ENCODE peak calls at places on chromosomes 1 and 21, in five cellular contexts. G, N, F, W and X are unnamed samples.

GRCh38 chr1:68213843-68214242 is 18.5 kb downstream of the WLS start:
- DNase-seq in G (peak), N (no peak), F (peak), W (peak), X (peak)

GRCh38 chr1:77219166-77219887 is at the start of gene PIGK:
- DNase-seq in G (peak), N (peak), F (peak), W (peak), X (peak)

GRCh38 chr1:91402023-91402422 is 2.6 kb downstream of the HFM1 start:
- DNase-seq in G (peak), N (no peak), F (no peak), W (peak), X (peak)

GRCh38 chr1:2136836-2137235 is 57.7 kb downstream of the FAAP20 start:
- DNase-seq in G (no peak), N (no peak), F (no peak), W (no peak), X (no peak)

GRCh38 chr1:25425098-25426085 is 4.8 kb upstream of the RHCE start:
- DNase-seq in G (no peak), N (no peak), F (no peak), W (no peak), X (peak)

GRCh38 chr1:6634278-6635052 is 9.8 kb downstream of the THAP3 start:
- DNase-seq in G (peak), N (peak), F (peak), W (peak), X (peak)

GRCh38 chr1:209675567-209676154 is 449 bp downstream of the G0S2 start:
- DNase-seq in G (peak), N (no peak), F (no peak), W (peak), X (no peak)

GRCh38 chr1:146034976-146035469 is 13.5 kb upstream of the HJV start:
- DNase-seq in G (no peak), N (no peak), F (no peak), W (peak), X (peak)

GRCh38 chr1:49995734-49996133 is 28.0 kb downstream of the AGBL4 start:
- DNase-seq in G (no peak), N (no peak), F (no peak), W (no peak), X (peak)

GRCh38 chr1:31434101-31434871 is 21.3 kb downstream of the SERINC2 start:
- DNase-seq in G (no peak), N (no peak), F (no peak), W (no peak), X (no peak)

GRCh38 chr1:18901952-18902522 is 318 bp downstream of the ALDH4A1 start:
- DNase-seq in G (no peak), N (no peak), F (peak), W (no peak), X (no peak)

GRCh38 chr1:8962812-8963669 is 17.4 kb downstream of the CA6 start:
- DNase-seq in G (no peak), N (peak), F (peak), W (peak), X (peak)

GRCh38 chr1:117096871-117097842 is 24.4 kb downstream of the TRIM45 start:
- DNase-seq in G (peak), N (no peak), F (no peak), W (peak), X (no peak)

GRCh38 chr1:180435566-180435965 is 66.8 kb downstream of the ACBD6 start:
- DNase-seq in G (no peak), N (no peak), F (no peak), W (no peak), X (no peak)

GRCh38 chr1:25711555-25712298 is 88.3 kb upstream of the SELENON start:
- DNase-seq in G (peak), N (peak), F (peak), W (peak), X (no peak)

GRCh38 chr1:219123041-219123440 is 50.6 kb upstream of the LYPLAL1 start:
- DNase-seq in G (no peak), N (no peak), F (peak), W (no peak), X (no peak)

GRCh38 chr1:37691497-37692077 is 729 bp upstream of the CDCA8 start:
- DNase-seq in G (peak), N (peak), F (peak), W (peak), X (peak)

GRCh38 chr21:32456497-32456918 is 44.0 kb downstream of the EVA1C start:
- DNase-seq in G (peak), N (no peak), F (peak), W (peak), X (peak)

GRCh38 chr1:23522244-23523013 is 8.6 kb downstream of the E2F2 start:
- DNase-seq in G (no peak), N (no peak), F (no peak), W (peak), X (no peak)

GRCh38 chr1:12342261-12343003 is 112.6 kb downstream of the VPS13D start:
- DNase-seq in G (no peak), N (no peak), F (no peak), W (peak), X (no peak)

GRCh38 chr1:180505732-180506335 is 3.5 kb upstream of the ACBD6 start:
- DNase-seq in G (no peak), N (no peak), F (no peak), W (no peak), X (peak)

GRCh38 chr1:210505601-210506564 is 177.2 kb downstream of the HHAT start:
- DNase-seq in G (no peak), N (no peak), F (no peak), W (no peak), X (no peak)

GRCh38 chr1:62299426-62300200 is 19.6 kb downstream of the KANK4 start:
- DNase-seq in G (peak), N (no peak), F (no peak), W (peak), X (peak)

GRCh38 chr1:32052887-32053286 is 19.9 kb upstream of the TMEM39B start:
- DNase-seq in G (no peak), N (no peak), F (no peak), W (peak), X (no peak)

GRCh38 chr1:214989341-214989740 is 93.2 kb upstream of the KCNK2 start:
- DNase-seq in G (peak), N (no peak), F (no peak), W (peak), X (no peak)

GRCh38 chr21:39687069-39687468 is 57.9 kb upstream of the IGSF5 start:
- DNase-seq in G (no peak), N (no peak), F (no peak), W (no peak), X (no peak)

GRCh38 chr1:69915347-69915746 is 290.0 kb downstream of the LRRC40 start:
- DNase-seq in G (peak), N (no peak), F (no peak), W (peak), X (no peak)

GRCh38 chr21:38388684-38389676 is 109.3 kb downstream of the ERG start:
- DNase-seq in G (no peak), N (no peak), F (no peak), W (peak), X (no peak)

GRCh38 chr1:61184035-61184713 is 101.8 kb downstream of the NFIA start:
- DNase-seq in G (peak), N (no peak), F (peak), W (peak), X (peak)

GRCh38 chr1:117271129-117271528 is 60.4 kb upstream of the VTCN1 start:
- DNase-seq in G (no peak), N (no peak), F (no peak), W (no peak), X (no peak)

GRCh38 chr1:19416919-19417441 is 68.4 kb downstream of the CAPZB start:
- DNase-seq in G (no peak), N (no peak), F (no peak), W (no peak), X (no peak)

GRCh38 chr1:70003509-70003908 is 201.9 kb downstream of the LRRC40 start:
- DNase-seq in G (no peak), N (no peak), F (no peak), W (no peak), X (no peak)

GRCh38 chr1:107076846-107077245 is 20.4 kb downstream of the PRMT6 start:
- DNase-seq in G (peak), N (no peak), F (no peak), W (peak), X (peak)

GRCh38 chr1:192224386-192224785 is 66.1 kb downstream of the RGS18 start:
- DNase-seq in G (peak), N (no peak), F (no peak), W (peak), X (no peak)

GRCh38 chr21:42112857-42113256 is 41.7 kb downstream of the UMODL1 start:
- DNase-seq in G (peak), N (no peak), F (no peak), W (peak), X (peak)

GRCh38 chr1:46535063-46535462 is 16.4 kb downstream of the KNCN start:
- DNase-seq in G (no peak), N (no peak), F (no peak), W (no peak), X (peak)
- TF ChIP-seq CTCF in G (peak), N (no peak), F (no peak), W (peak), X (peak)

DNA sequence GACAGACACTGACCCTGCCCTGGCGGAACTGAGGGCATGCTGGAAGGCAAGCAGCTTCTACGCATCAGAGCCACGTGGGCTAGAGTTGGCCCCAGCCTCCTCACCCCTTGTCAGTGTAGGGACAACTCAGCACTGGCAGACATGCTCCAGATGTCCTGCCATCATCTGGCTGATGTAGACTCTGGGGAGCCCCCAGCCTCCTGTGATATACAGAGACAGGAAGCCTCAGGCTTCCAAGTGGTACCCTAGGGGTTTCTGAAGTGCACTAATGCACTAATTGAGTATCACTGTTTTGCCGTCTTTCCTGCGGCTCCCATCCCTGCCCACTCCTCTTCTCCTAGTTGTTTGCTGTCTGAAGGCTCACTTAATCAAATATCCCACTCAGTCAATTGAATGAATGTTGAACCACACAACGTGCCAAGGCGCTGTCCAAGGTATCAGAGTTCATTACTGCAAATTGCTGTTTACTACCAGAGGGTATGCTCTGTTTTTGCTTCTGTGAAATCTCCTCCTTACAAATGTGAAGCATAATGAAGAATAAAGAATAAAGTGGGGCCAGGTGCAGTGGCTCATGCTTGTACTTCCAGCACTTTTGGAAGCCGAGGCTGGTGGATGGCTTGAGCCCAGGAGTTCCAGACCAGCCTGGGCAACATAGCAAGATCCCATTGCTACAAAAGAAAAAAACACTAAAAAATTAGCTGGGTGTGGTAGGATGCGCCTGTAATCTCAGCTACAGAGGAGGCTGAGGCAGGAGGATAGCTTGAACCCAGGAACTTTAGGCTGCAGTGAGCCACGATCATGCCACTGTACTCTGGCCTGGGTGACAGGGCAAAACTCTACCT is 76.4 kb upstream of the ZBTB18 start:
- DNase-seq in G (peak), N (no peak), F (no peak), W (peak), X (peak)
- TF ChIP-seq CTCF in G (no peak), N (no peak), F (no peak), W (no peak), X (no peak)

DNA sequence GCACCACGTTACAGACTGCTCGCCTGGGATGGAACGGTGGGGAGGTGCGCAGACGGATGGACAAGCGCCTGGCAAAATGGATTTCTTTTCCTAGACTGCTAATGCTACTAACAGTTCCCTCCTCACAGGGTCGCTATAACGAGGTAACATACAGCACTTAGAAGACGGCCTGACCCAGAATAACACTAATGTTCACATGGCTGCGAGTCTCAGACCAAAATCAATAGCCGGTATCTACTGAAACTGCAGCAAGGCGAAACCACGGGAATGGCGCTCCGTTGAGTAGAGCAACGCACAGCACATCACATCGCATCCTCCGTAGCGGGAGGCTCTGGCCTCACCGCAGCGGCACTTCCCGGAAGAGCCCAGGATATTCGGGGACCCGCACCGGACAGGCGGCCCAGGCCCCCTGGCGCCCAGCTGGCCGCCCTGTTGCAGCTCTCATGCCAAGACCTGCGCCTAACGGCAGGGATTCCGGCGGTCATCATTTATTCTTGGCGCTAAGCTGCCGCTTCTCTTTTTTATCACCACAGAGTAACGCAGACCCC is 46.6 kb downstream of the VPS26C start:
- DNase-seq in G (peak), N (peak), F (no peak), W (peak), X (no peak)
- TF ChIP-seq CTCF in G (no peak), N (no peak), F (no peak), W (peak), X (no peak)

DNA sequence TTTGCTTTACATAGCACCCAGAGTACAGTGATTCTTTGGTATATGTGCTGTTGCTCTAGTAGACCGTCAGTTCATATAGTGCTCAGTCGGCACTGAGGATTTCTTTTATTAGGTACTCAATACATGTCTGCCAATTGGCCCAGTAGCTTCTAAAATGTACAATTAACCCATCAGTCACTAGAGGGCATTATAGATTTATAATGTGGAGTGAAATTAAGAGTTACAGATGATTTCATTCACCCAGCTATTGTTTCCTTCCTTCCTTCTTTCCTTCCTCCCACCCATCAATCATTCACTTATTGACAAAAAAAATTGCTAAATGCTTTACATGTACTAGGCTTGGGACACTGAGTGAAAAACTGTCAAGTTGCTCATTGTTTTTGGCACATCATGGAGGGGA is 263.6 kb upstream of the USP24 start:
- DNase-seq in G (peak), N (no peak), F (no peak), W (peak), X (peak)
- TF ChIP-seq CTCF in G (peak), N (no peak), F (no peak), W (peak), X (peak)

GRCh38 chr1:183887826-183888819 is 83.2 kb downstream of the RGL1 start:
- DNase-seq in G (peak), N (no peak), F (no peak), W (peak), X (no peak)

GRCh38 chr1:183883629-183884028 is 78.7 kb downstream of the RGL1 start:
- DNase-seq in G (no peak), N (no peak), F (peak), W (no peak), X (no peak)

GRCh38 chr1:183882328-183883167 is 77.6 kb downstream of the RGL1 start:
- DNase-seq in G (no peak), N (no peak), F (no peak), W (peak), X (peak)

GRCh38 chr1:183884512-183884911 is 79.6 kb downstream of the RGL1 start:
- DNase-seq in G (no peak), N (no peak), F (no peak), W (no peak), X (no peak)

GRCh38 chr1:183885142-183885735 is 80.3 kb downstream of the RGL1 start:
- DNase-seq in G (no peak), N (no peak), F (no peak), W (peak), X (no peak)
- TF ChIP-seq CTCF in G (no peak), N (no peak), F (no peak), W (no peak), X (no peak)

GRCh38 chr1:226202246-226202645 is 15.7 kb upstream of the ACBD3 start:
- DNase-seq in G (no peak), N (no peak), F (no peak), W (no peak), X (no peak)

GRCh38 chr1:226203237-226203636 is 16.7 kb upstream of the ACBD3 start:
- DNase-seq in G (no peak), N (no peak), F (no peak), W (no peak), X (no peak)

GRCh38 chr1:226203693-226204092 is 17.2 kb upstream of the ACBD3 start:
- DNase-seq in G (no peak), N (no peak), F (no peak), W (no peak), X (no peak)

GRCh38 chr1:226199971-226200370 is 13.4 kb upstream of the ACBD3 start:
- DNase-seq in G (no peak), N (no peak), F (no peak), W (no peak), X (no peak)

GRCh38 chr1:226201029-226201593 is 14.6 kb upstream of the ACBD3 start:
- DNase-seq in G (no peak), N (no peak), F (no peak), W (peak), X (peak)
- TF ChIP-seq CTCF in G (peak), N (no peak), F (no peak), W (peak), X (peak)